ENCODE peak calls at places on chromosomes 4 and X, in eight cellular contexts. One of them, this sample, is unnamed.

GRCh38 chr4:187414716-187415115 is 580.9 kb upstream of the ZFP42 start:
- DNase-seq in GM23248: no peak
- DNase-seq in CD4-positive, alpha-beta memory T cell: no peak
- DNase-seq in ecto neural progenitor cell: no peak
- DNase-seq in breast epithelium: no peak
- DNase-seq in activated naive CD4-positive, alpha-beta T cell treated with anti-CD3 and anti-CD28 coated beads for 36 hours: no peak
- DNase-seq in NCI-H2171: no peak
- DNase-seq in epithelial cell of esophagus: no peak
- DNase-seq in this sample: no peak

GRCh38 chr4:147950261-147950660 is 218.4 kb downstream of the ARHGAP10 start:
- DNase-seq in CD4-positive, alpha-beta memory T cell: no peak
- DNase-seq in activated naive CD4-positive, alpha-beta T cell treated with anti-CD3 and anti-CD28 coated beads for 36 hours: no peak
- DNase-seq in ecto neural progenitor cell: no peak
- DNase-seq in NCI-H2171: no peak
- DNase-seq in breast epithelium: no peak
- DNase-seq in epithelial cell of esophagus: no peak
- DNase-seq in GM23248: no peak
- DNase-seq in this sample: no peak

GRCh38 chrX:153735274-153735673 is 10.6 kb downstream of the ABCD1 start:
- DNase-seq in NCI-H2171: no peak
- DNase-seq in CD4-positive, alpha-beta memory T cell: peak; percentile 34
- DNase-seq in breast epithelium: no peak
- DNase-seq in ecto neural progenitor cell: no peak
- DNase-seq in GM23248: peak; percentile 10
- DNase-seq in epithelial cell of esophagus: no peak
- DNase-seq in activated naive CD4-positive, alpha-beta T cell treated with anti-CD3 and anti-CD28 coated beads for 36 hours: no peak
- DNase-seq in this sample: no peak

GRCh38 chr4:47913858-47914218 is 545 bp downstream of the NFXL1 start:
- DNase-seq in epithelial cell of esophagus: peak; percentile 63
- DNase-seq in ecto neural progenitor cell: peak; percentile 63
- DNase-seq in CD4-positive, alpha-beta memory T cell: peak; percentile 29
- DNase-seq in GM23248: peak; percentile 45
- DNase-seq in activated naive CD4-positive, alpha-beta T cell treated with anti-CD3 and anti-CD28 coated beads for 36 hours: peak; percentile 45
- DNase-seq in breast epithelium: peak; percentile 21
- DNase-seq in NCI-H2171: no peak
- DNase-seq in this sample: peak; percentile 19

GRCh38 chr4:160180206-160180605 is 1077.3 kb downstream of the RAPGEF2 start:
- DNase-seq in breast epithelium: no peak
- DNase-seq in GM23248: no peak
- DNase-seq in NCI-H2171: no peak
- DNase-seq in CD4-positive, alpha-beta memory T cell: no peak
- DNase-seq in ecto neural progenitor cell: no peak
- DNase-seq in epithelial cell of esophagus: peak; percentile 57
- DNase-seq in activated naive CD4-positive, alpha-beta T cell treated with anti-CD3 and anti-CD28 coated beads for 36 hours: no peak
- DNase-seq in this sample: no peak

GRCh38 chrX:130343411-130343810 is 3.7 kb downstream of the SLC25A14 start:
- DNase-seq in NCI-H2171: no peak
- DNase-seq in epithelial cell of esophagus: no peak
- DNase-seq in CD4-positive, alpha-beta memory T cell: no peak
- DNase-seq in GM23248: no peak
- DNase-seq in breast epithelium: no peak
- DNase-seq in ecto neural progenitor cell: no peak
- DNase-seq in activated naive CD4-positive, alpha-beta T cell treated with anti-CD3 and anti-CD28 coated beads for 36 hours: no peak
- DNase-seq in this sample: no peak

GRCh38 chrX:128807367-128807766 is 715.9 kb downstream of the SMARCA1 start:
- DNase-seq in breast epithelium: no peak
- DNase-seq in CD4-positive, alpha-beta memory T cell: no peak
- DNase-seq in activated naive CD4-positive, alpha-beta T cell treated with anti-CD3 and anti-CD28 coated beads for 36 hours: no peak
- DNase-seq in ecto neural progenitor cell: no peak
- DNase-seq in epithelial cell of esophagus: peak; percentile 1
- DNase-seq in NCI-H2171: no peak
- DNase-seq in GM23248: no peak
- DNase-seq in this sample: no peak

GRCh38 chr4:146032234-146032860 is 93.7 kb upstream of the ZNF827 start:
- DNase-seq in CD4-positive, alpha-beta memory T cell: no peak
- DNase-seq in ecto neural progenitor cell: no peak
- DNase-seq in GM23248: no peak
- DNase-seq in activated naive CD4-positive, alpha-beta T cell treated with anti-CD3 and anti-CD28 coated beads for 36 hours: no peak
- DNase-seq in breast epithelium: no peak
- DNase-seq in epithelial cell of esophagus: no peak
- DNase-seq in NCI-H2171: no peak
- DNase-seq in this sample: no peak

GRCh38 chr4:47855350-47855749 is 17.5 kb upstream of the CORIN start:
- DNase-seq in activated naive CD4-positive, alpha-beta T cell treated with anti-CD3 and anti-CD28 coated beads for 36 hours: no peak
- DNase-seq in breast epithelium: no peak
- DNase-seq in GM23248: peak; percentile 95
- DNase-seq in CD4-positive, alpha-beta memory T cell: no peak
- DNase-seq in ecto neural progenitor cell: no peak
- DNase-seq in epithelial cell of esophagus: no peak
- DNase-seq in NCI-H2171: no peak
- DNase-seq in this sample: no peak

GRCh38 chr4:182384496-182385155 is 141.4 kb downstream of the TENM3 start:
- DNase-seq in NCI-H2171: no peak
- DNase-seq in ecto neural progenitor cell: no peak
- DNase-seq in epithelial cell of esophagus: no peak
- DNase-seq in breast epithelium: no peak
- DNase-seq in GM23248: no peak
- DNase-seq in activated naive CD4-positive, alpha-beta T cell treated with anti-CD3 and anti-CD28 coated beads for 36 hours: no peak
- DNase-seq in CD4-positive, alpha-beta memory T cell: no peak
- DNase-seq in this sample: no peak

GRCh38 chrX:13688384-13688771 is 550 bp upstream of the RAB9A start:
- DNase-seq in breast epithelium: no peak
- DNase-seq in ecto neural progenitor cell: no peak
- DNase-seq in activated naive CD4-positive, alpha-beta T cell treated with anti-CD3 and anti-CD28 coated beads for 36 hours: no peak
- DNase-seq in GM23248: no peak
- DNase-seq in CD4-positive, alpha-beta memory T cell: no peak
- DNase-seq in NCI-H2171: no peak
- DNase-seq in epithelial cell of esophagus: no peak
- DNase-seq in this sample: peak; percentile 28

GRCh38 chr4:95044204-95044848 is 286.6 kb downstream of the BMPR1B start:
- DNase-seq in NCI-H2171: no peak
- DNase-seq in ecto neural progenitor cell: no peak
- DNase-seq in activated naive CD4-positive, alpha-beta T cell treated with anti-CD3 and anti-CD28 coated beads for 36 hours: no peak
- DNase-seq in breast epithelium: no peak
- DNase-seq in epithelial cell of esophagus: no peak
- DNase-seq in GM23248: no peak
- DNase-seq in CD4-positive, alpha-beta memory T cell: no peak
- DNase-seq in this sample: no peak

GRCh38 chr4:4858527-4858926 is 938 bp upstream of the MSX1 start:
- DNase-seq in breast epithelium: no peak
- DNase-seq in GM23248: no peak
- DNase-seq in CD4-positive, alpha-beta memory T cell: no peak
- DNase-seq in activated naive CD4-positive, alpha-beta T cell treated with anti-CD3 and anti-CD28 coated beads for 36 hours: no peak
- DNase-seq in NCI-H2171: no peak
- DNase-seq in ecto neural progenitor cell: no peak
- DNase-seq in epithelial cell of esophagus: no peak
- DNase-seq in this sample: no peak

GRCh38 chr4:185282968-185283367 is 73.6 kb downstream of the SNX25 start:
- DNase-seq in activated naive CD4-positive, alpha-beta T cell treated with anti-CD3 and anti-CD28 coated beads for 36 hours: no peak
- DNase-seq in epithelial cell of esophagus: peak; percentile 21
- DNase-seq in ecto neural progenitor cell: no peak
- DNase-seq in NCI-H2171: no peak
- DNase-seq in breast epithelium: no peak
- DNase-seq in CD4-positive, alpha-beta memory T cell: no peak
- DNase-seq in GM23248: peak; percentile 20
- DNase-seq in this sample: no peak

GRCh38 chr4:21801661-21802355 is 146.8 kb downstream of the KCNIP4 start:
- DNase-seq in CD4-positive, alpha-beta memory T cell: no peak
- DNase-seq in epithelial cell of esophagus: no peak
- DNase-seq in activated naive CD4-positive, alpha-beta T cell treated with anti-CD3 and anti-CD28 coated beads for 36 hours: no peak
- DNase-seq in ecto neural progenitor cell: no peak
- DNase-seq in NCI-H2171: no peak
- DNase-seq in breast epithelium: no peak
- DNase-seq in GM23248: peak; percentile 40
- DNase-seq in this sample: no peak

GRCh38 chr4:100422911-100423310 is 94.9 kb downstream of the EMCN start:
- DNase-seq in ecto neural progenitor cell: no peak
- DNase-seq in CD4-positive, alpha-beta memory T cell: no peak
- DNase-seq in activated naive CD4-positive, alpha-beta T cell treated with anti-CD3 and anti-CD28 coated beads for 36 hours: no peak
- DNase-seq in GM23248: peak; percentile 23
- DNase-seq in NCI-H2171: no peak
- DNase-seq in breast epithelium: no peak
- DNase-seq in epithelial cell of esophagus: no peak
- DNase-seq in this sample: no peak

GRCh38 chr4:156949373-156949814 is 22.2 kb downstream of the PDGFC start:
- DNase-seq in activated naive CD4-positive, alpha-beta T cell treated with anti-CD3 and anti-CD28 coated beads for 36 hours: no peak
- DNase-seq in ecto neural progenitor cell: no peak
- DNase-seq in GM23248: peak; percentile 81
- DNase-seq in CD4-positive, alpha-beta memory T cell: no peak
- DNase-seq in breast epithelium: no peak
- DNase-seq in NCI-H2171: no peak
- DNase-seq in epithelial cell of esophagus: peak; percentile 79
- DNase-seq in this sample: no peak

GRCh38 chr4:13588954-13589353 is 38.6 kb downstream of the BOD1L1 start:
- DNase-seq in breast epithelium: no peak
- DNase-seq in activated naive CD4-positive, alpha-beta T cell treated with anti-CD3 and anti-CD28 coated beads for 36 hours: no peak
- DNase-seq in epithelial cell of esophagus: no peak
- DNase-seq in ecto neural progenitor cell: no peak
- DNase-seq in GM23248: no peak
- DNase-seq in CD4-positive, alpha-beta memory T cell: no peak
- DNase-seq in NCI-H2171: no peak
- DNase-seq in this sample: no peak

GRCh38 chrX:25721564-25721963 is 416.6 kb upstream of the MAGEB18 start:
- DNase-seq in NCI-H2171: no peak
- DNase-seq in breast epithelium: no peak
- DNase-seq in CD4-positive, alpha-beta memory T cell: no peak
- DNase-seq in ecto neural progenitor cell: no peak
- DNase-seq in activated naive CD4-positive, alpha-beta T cell treated with anti-CD3 and anti-CD28 coated beads for 36 hours: no peak
- DNase-seq in GM23248: peak; percentile 2
- DNase-seq in epithelial cell of esophagus: peak; percentile 11
- DNase-seq in this sample: no peak